ENCODE peak calls at places on chromosomes 2 and 18, in four cellular contexts. O, U, Q and Z are unnamed samples.

GRCh38 chr2:129160879-129161278 is 818.6 kb upstream of the RAB6C start:
- DNase-seq in Q (no peak), U (no peak), O (no peak), Z (no peak)

GRCh38 chr2:16241166-16242160 is 301.1 kb downstream of the MYCN start:
- DNase-seq in U (no peak), O (no peak), Q (no peak), Z (no peak)

GRCh38 chr2:158458617-158458920 is 1.8 kb downstream of the PKP4 start:
- DNase-seq in O (no peak), U (no peak), Q (no peak), Z (no peak)

GRCh38 chr2:196335238-196335637 is 163.9 kb upstream of the STK17B start:
- DNase-seq in U (peak), O (no peak), Q (no peak), Z (no peak)

GRCh38 chr2:58448065-58448507 is 207.0 kb upstream of the FANCL start:
- DNase-seq in O (peak), Q (no peak), U (peak), Z (peak)

GRCh38 chr2:105328281-105329196 is 996 bp downstream of the TGFBRAP1 start:
- DNase-seq in U (peak), Q (peak), O (peak), Z (no peak)

GRCh38 chr2:100730290-100730868 is 89.6 kb upstream of the NPAS2 start:
- DNase-seq in U (peak), O (no peak), Q (no peak), Z (no peak)

GRCh38 chr2:42077343-42077742 is 29.5 kb downstream of the PKDCC start:
- DNase-seq in U (no peak), O (no peak), Q (no peak), Z (no peak)

GRCh38 chr2:42118759-42119569 is 50.2 kb upstream of the EML4 start:
- DNase-seq in U (no peak), Q (no peak), O (no peak), Z (no peak)

GRCh38 chr2:128312411-128312810 is 6.3 kb downstream of the HS6ST1 start:
- DNase-seq in Q (no peak), U (no peak), O (no peak), Z (no peak)

GRCh38 chr2:94872088-94872618 is 923 bp downstream of the TEKT4 start:
- DNase-seq in Q (no peak), O (no peak), U (no peak), Z (no peak)

GRCh38 chr2:239951117-239951734 is 73.9 kb downstream of the NDUFA10 start:
- DNase-seq in U (no peak), Q (no peak), O (no peak), Z (no peak)

GRCh38 chr18:63472380-63472779 is 4.4 kb upstream of the SERPINB5 start:
- DNase-seq in U (no peak), O (no peak), Q (no peak), Z (no peak)

GRCh38 chr2:63041592-63041991 is 9.0 kb upstream of the OTX1 start:
- DNase-seq in Q (no peak), U (no peak), O (no peak), Z (no peak)

GRCh38 chr2:17763641-17764333 is 9.8 kb downstream of the GEN1 start:
- DNase-seq in Q (no peak), O (no peak), U (no peak), Z (no peak)

GRCh38 chr2:101737478-101738240 is 40.2 kb downstream of the MAP4K4 start:
- DNase-seq in O (no peak), U (no peak), Q (no peak), Z (no peak)

GRCh38 chr18:28794459-28795245 is 617.7 kb upstream of the CDH2 start:
- DNase-seq in Q (no peak), U (peak), O (no peak), Z (no peak)

GRCh38 chr2:236177604-236177966 is 9.4 kb upstream of the GBX2 start:
- DNase-seq in Q (no peak), O (peak), U (no peak), Z (no peak)

GRCh38 chr2:173997269-173997668 is 32.1 kb upstream of the SP3 start:
- DNase-seq in U (no peak), Q (no peak), O (no peak), Z (no peak)

GRCh38 chr2:240502430-240503121 is 55.2 kb downstream of the ANKMY1 start:
- DNase-seq in Q (peak), U (no peak), O (no peak), Z (no peak)

GRCh38 chr2:239603411-239604356 is 202.9 kb upstream of the HDAC4 start:
- DNase-seq in O (no peak), Q (no peak), U (no peak), Z (no peak)

GRCh38 chr18:26133652-26134051 is at the start of gene PSMA8:
- DNase-seq in U (no peak), Q (peak), O (no peak), Z (no peak)

GRCh38 chr18:23267447-23267776 is 132.1 kb downstream of the CABLES1 start:
- DNase-seq in Q (no peak), O (no peak), U (no peak), Z (no peak)

GRCh38 chr2:98815795-98816194 is 84.9 kb upstream of the MGAT4A start:
- DNase-seq in O (no peak), U (no peak), Q (no peak), Z (no peak)

GRCh38 chr18:27778441-27778840 is 398.5 kb downstream of the CDH2 start:
- DNase-seq in O (no peak), Q (no peak), U (peak), Z (no peak)

GRCh38 chr2:170711774-170712652 is 3.1 kb upstream of the SP5 start:
- DNase-seq in Q (no peak), O (peak), U (no peak), Z (no peak)

GRCh38 chr2:172280820-172281454 is 146.4 kb upstream of the ITGA6 start:
- DNase-seq in U (no peak), O (no peak), Q (no peak), Z (no peak)